ENCODE peak calls at places on chromosomes 7 and 10, in nine cellular contexts. One of them, this sample, is unnamed.
A peak's percentile ranks its signal among the peaks of the same experiment; 100 is the strongest.

GRCh38 chr7:71511361-71511807 is 379.4 kb downstream of the GALNT17 start:
- DNase-seq in B cell: no peak
- DNase-seq in HFF-Myc: no peak
- DNase-seq in BJ: no peak
- DNase-seq in neural crest cell: peak; percentile 5
- DNase-seq in bronchial epithelial cell: no peak
- DNase-seq in ovary: no peak
- DNase-seq in neural progenitor cell: peak; percentile 37
- DNase-seq in endothelial cell of umbilical vein: no peak
- DNase-seq in this sample: no peak

GRCh38 chr7:155188821-155189599 is 108.7 kb upstream of the INSIG1 start:
- DNase-seq in HFF-Myc: no peak
- DNase-seq in B cell: no peak
- DNase-seq in ovary: no peak
- DNase-seq in neural crest cell: no peak
- DNase-seq in endothelial cell of umbilical vein: no peak
- DNase-seq in BJ: no peak
- DNase-seq in bronchial epithelial cell: peak; percentile 37
- DNase-seq in neural progenitor cell: no peak
- DNase-seq in this sample: no peak

GRCh38 chr10:108323274-108323798 is 1158.8 kb upstream of the SORCS1 start:
- DNase-seq in neural crest cell: no peak
- DNase-seq in endothelial cell of umbilical vein: no peak
- DNase-seq in B cell: no peak
- DNase-seq in neural progenitor cell: peak; percentile 51
- DNase-seq in ovary: no peak
- DNase-seq in bronchial epithelial cell: peak; percentile 17
- DNase-seq in BJ: no peak
- DNase-seq in HFF-Myc: no peak
- DNase-seq in this sample: no peak

GRCh38 chr10:80187465-80188409 is 17.6 kb downstream of the ANXA11 start:
- DNase-seq in B cell: peak; percentile 92
- DNase-seq in bronchial epithelial cell: no peak
- DNase-seq in HFF-Myc: no peak
- DNase-seq in neural crest cell: no peak
- DNase-seq in neural progenitor cell: no peak
- DNase-seq in ovary: peak; percentile 30
- DNase-seq in BJ: no peak
- DNase-seq in endothelial cell of umbilical vein: no peak
- DNase-seq in this sample: no peak

GRCh38 chr10:18582803-18583202 is 68.6 kb downstream of the NSUN6 start:
- DNase-seq in neural crest cell: no peak
- DNase-seq in bronchial epithelial cell: no peak
- DNase-seq in HFF-Myc: no peak
- DNase-seq in B cell: no peak
- DNase-seq in BJ: no peak
- DNase-seq in endothelial cell of umbilical vein: no peak
- DNase-seq in neural progenitor cell: no peak
- DNase-seq in ovary: no peak
- DNase-seq in this sample: no peak

GRCh38 chr10:52818019-52818418 is 45.4 kb upstream of the MBL2 start:
- DNase-seq in ovary: no peak
- DNase-seq in endothelial cell of umbilical vein: peak; percentile 58
- DNase-seq in HFF-Myc: peak; percentile 31
- DNase-seq in bronchial epithelial cell: peak; percentile 90
- DNase-seq in neural crest cell: no peak
- DNase-seq in B cell: no peak
- DNase-seq in neural progenitor cell: peak; percentile 62
- DNase-seq in BJ: no peak
- DNase-seq in this sample: no peak

GRCh38 chr10:129465796-129466702 is 992 bp upstream of the MGMT start:
- DNase-seq in neural crest cell: no peak
- DNase-seq in ovary: no peak
- DNase-seq in BJ: no peak
- DNase-seq in B cell: no peak
- DNase-seq in neural progenitor cell: no peak
- DNase-seq in HFF-Myc: no peak
- DNase-seq in bronchial epithelial cell: no peak
- DNase-seq in endothelial cell of umbilical vein: no peak
- DNase-seq in this sample: no peak

GRCh38 chr10:89217057-89217990 is 10.2 kb upstream of the CH25H start:
- DNase-seq in endothelial cell of umbilical vein: peak; percentile 80
- DNase-seq in B cell: peak; percentile 65
- DNase-seq in ovary: peak; percentile 62
- DNase-seq in bronchial epithelial cell: peak; percentile 55
- DNase-seq in neural progenitor cell: peak; percentile 65
- DNase-seq in BJ: no peak
- DNase-seq in neural crest cell: peak; percentile 61
- DNase-seq in HFF-Myc: no peak
- DNase-seq in this sample: no peak

GRCh38 chr10:110355922-110356627 is 51.4 kb upstream of the SMNDC1 start:
- DNase-seq in B cell: peak; percentile 45
- DNase-seq in neural progenitor cell: no peak
- DNase-seq in ovary: no peak
- DNase-seq in bronchial epithelial cell: no peak
- DNase-seq in BJ: no peak
- DNase-seq in endothelial cell of umbilical vein: no peak
- DNase-seq in HFF-Myc: no peak
- DNase-seq in neural crest cell: no peak
- DNase-seq in this sample: no peak

GRCh38 chr10:49734676-49735075 is 27.4 kb downstream of the OGDHL start:
- DNase-seq in BJ: no peak
- DNase-seq in endothelial cell of umbilical vein: no peak
- DNase-seq in bronchial epithelial cell: peak; percentile 2
- DNase-seq in neural crest cell: no peak
- DNase-seq in HFF-Myc: no peak
- DNase-seq in ovary: no peak
- DNase-seq in B cell: no peak
- DNase-seq in neural progenitor cell: no peak
- DNase-seq in this sample: no peak

GRCh38 chr10:3972460-3973366 is 187.7 kb upstream of the KLF6 start:
- DNase-seq in BJ: no peak
- DNase-seq in HFF-Myc: no peak
- DNase-seq in bronchial epithelial cell: no peak
- DNase-seq in ovary: no peak
- DNase-seq in B cell: no peak
- DNase-seq in endothelial cell of umbilical vein: peak; percentile 55
- DNase-seq in neural crest cell: no peak
- DNase-seq in neural progenitor cell: peak; percentile 9
- DNase-seq in this sample: no peak

GRCh38 chr10:114967071-114967470 is 29.1 kb downstream of the TRUB1 start:
- DNase-seq in BJ: no peak
- DNase-seq in ovary: no peak
- DNase-seq in HFF-Myc: no peak
- DNase-seq in neural crest cell: no peak
- DNase-seq in endothelial cell of umbilical vein: peak; percentile 86
- DNase-seq in bronchial epithelial cell: no peak
- DNase-seq in B cell: no peak
- DNase-seq in neural progenitor cell: no peak
- DNase-seq in this sample: no peak

GRCh38 chr7:115734643-115735042 is 295.9 kb downstream of the TFEC start:
- DNase-seq in BJ: no peak
- DNase-seq in bronchial epithelial cell: no peak
- DNase-seq in ovary: no peak
- DNase-seq in neural crest cell: no peak
- DNase-seq in HFF-Myc: no peak
- DNase-seq in B cell: no peak
- DNase-seq in neural progenitor cell: no peak
- DNase-seq in endothelial cell of umbilical vein: no peak
- DNase-seq in this sample: no peak

GRCh38 chr10:128927389-128927788 is 539.7 kb upstream of the MGMT start:
- DNase-seq in neural crest cell: no peak
- DNase-seq in BJ: no peak
- DNase-seq in ovary: no peak
- DNase-seq in HFF-Myc: no peak
- DNase-seq in neural progenitor cell: no peak
- DNase-seq in bronchial epithelial cell: no peak
- DNase-seq in endothelial cell of umbilical vein: no peak
- DNase-seq in B cell: no peak
- DNase-seq in this sample: no peak

GRCh38 chr10:87705339-87705738 is 45.7 kb downstream of the PAPSS2 start:
- DNase-seq in BJ: peak; percentile 71
- DNase-seq in ovary: no peak
- DNase-seq in bronchial epithelial cell: peak; percentile 29
- DNase-seq in B cell: no peak
- DNase-seq in HFF-Myc: no peak
- DNase-seq in neural progenitor cell: no peak
- DNase-seq in neural crest cell: no peak
- DNase-seq in endothelial cell of umbilical vein: peak; percentile 32
- DNase-seq in this sample: no peak

GRCh38 chr7:17560516-17560915 is 262.1 kb downstream of the AHR start:
- DNase-seq in ovary: no peak
- DNase-seq in endothelial cell of umbilical vein: no peak
- DNase-seq in BJ: no peak
- DNase-seq in HFF-Myc: no peak
- DNase-seq in neural crest cell: no peak
- DNase-seq in bronchial epithelial cell: peak; percentile 95
- DNase-seq in neural progenitor cell: no peak
- DNase-seq in B cell: no peak
- DNase-seq in this sample: no peak

GRCh38 chr7:7639847-7640220 is 718 bp upstream of the UMAD1 start:
- DNase-seq in neural crest cell: no peak
- DNase-seq in B cell: peak; percentile 74
- DNase-seq in ovary: no peak
- DNase-seq in neural progenitor cell: no peak
- DNase-seq in bronchial epithelial cell: peak; percentile 52
- DNase-seq in HFF-Myc: no peak
- DNase-seq in BJ: no peak
- DNase-seq in endothelial cell of umbilical vein: peak; percentile 46
- DNase-seq in this sample: no peak

GRCh38 chr10:74207681-74208080 is 56.7 kb downstream of the ADK start:
- DNase-seq in HFF-Myc: no peak
- DNase-seq in ovary: no peak
- DNase-seq in neural progenitor cell: no peak
- DNase-seq in bronchial epithelial cell: no peak
- DNase-seq in endothelial cell of umbilical vein: no peak
- DNase-seq in neural crest cell: no peak
- DNase-seq in B cell: no peak
- DNase-seq in BJ: no peak
- DNase-seq in this sample: no peak

GRCh38 chr10:74213019-74213418 is 62.0 kb downstream of the ADK start:
- DNase-seq in endothelial cell of umbilical vein: no peak
- DNase-seq in ovary: no peak
- DNase-seq in neural progenitor cell: no peak
- DNase-seq in bronchial epithelial cell: no peak
- DNase-seq in neural crest cell: no peak
- DNase-seq in HFF-Myc: no peak
- DNase-seq in B cell: no peak
- DNase-seq in BJ: no peak
- DNase-seq in this sample: no peak

GRCh38 chr10:74208997-74209396 is 58.0 kb downstream of the ADK start:
- DNase-seq in BJ: no peak
- DNase-seq in B cell: no peak
- DNase-seq in bronchial epithelial cell: no peak
- DNase-seq in ovary: no peak
- DNase-seq in neural crest cell: no peak
- DNase-seq in HFF-Myc: no peak
- DNase-seq in endothelial cell of umbilical vein: no peak
- DNase-seq in neural progenitor cell: no peak
- DNase-seq in this sample: no peak

GRCh38 chr10:74208081-74208480 is 57.1 kb downstream of the ADK start:
- DNase-seq in BJ: no peak
- DNase-seq in ovary: no peak
- DNase-seq in bronchial epithelial cell: no peak
- DNase-seq in HFF-Myc: no peak
- DNase-seq in endothelial cell of umbilical vein: no peak
- DNase-seq in neural progenitor cell: peak; percentile 50
- DNase-seq in neural crest cell: no peak
- DNase-seq in B cell: no peak
- DNase-seq in this sample: no peak

DNA sequence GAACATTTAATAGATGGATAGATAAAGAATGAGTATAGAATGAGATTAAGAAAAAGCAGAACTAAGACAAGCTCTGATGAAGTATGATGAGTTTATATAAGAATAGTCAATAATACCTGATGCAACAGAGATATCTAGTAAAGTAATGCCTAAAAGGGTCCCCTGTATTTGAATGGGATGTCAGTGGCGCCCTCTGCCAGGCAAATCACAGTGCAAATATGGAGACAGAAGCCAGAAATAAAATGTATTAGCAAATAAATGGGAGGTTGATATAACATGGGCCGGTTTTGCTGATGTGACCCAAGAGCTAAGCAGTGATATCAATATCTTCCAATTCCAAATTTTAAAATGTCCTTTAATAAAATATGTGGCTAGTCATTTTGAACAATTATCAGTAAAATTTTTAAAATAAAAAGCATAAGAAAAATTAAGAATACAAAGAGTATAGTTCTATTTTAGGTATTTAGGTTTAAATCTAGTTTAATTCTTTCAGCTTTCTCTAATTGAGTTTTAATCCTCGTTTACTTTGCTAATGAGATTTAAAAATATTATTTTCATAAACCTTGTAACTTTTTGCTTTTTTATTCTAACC is 62.6 kb downstream of the ADK start:
- DNase-seq in BJ: no peak
- DNase-seq in endothelial cell of umbilical vein: peak; percentile 67
- DNase-seq in neural progenitor cell: no peak
- DNase-seq in HFF-Myc: no peak
- DNase-seq in bronchial epithelial cell: peak; percentile 57
- DNase-seq in ovary: peak; percentile 48
- DNase-seq in B cell: peak; percentile 66
- DNase-seq in neural crest cell: no peak
- DNase-seq in this sample: no peak
- TF ChIP-seq CTCF in BJ: peak; percentile 63
- TF ChIP-seq CTCF in endothelial cell of umbilical vein: peak; percentile 50
- TF ChIP-seq CTCF in neural progenitor cell: peak; percentile 56
- TF ChIP-seq CTCF in HFF-Myc: peak; percentile 60
- TF ChIP-seq CTCF in bronchial epithelial cell: peak; percentile 42
- TF ChIP-seq CTCF in ovary: no peak
- TF ChIP-seq CTCF in B cell: peak; percentile 68
- TF ChIP-seq CTCF in neural crest cell: peak; percentile 63
- TF ChIP-seq CTCF in this sample: peak; percentile 66

GRCh38 chr7:122219253-122219865 is 75.3 kb upstream of the AASS start:
- DNase-seq in neural crest cell: peak; percentile 23
- DNase-seq in BJ: no peak
- DNase-seq in HFF-Myc: no peak
- DNase-seq in B cell: no peak
- DNase-seq in endothelial cell of umbilical vein: peak; percentile 56
- DNase-seq in neural progenitor cell: peak; percentile 25
- DNase-seq in ovary: no peak
- DNase-seq in bronchial epithelial cell: peak; percentile 42
- DNase-seq in this sample: no peak
- TF ChIP-seq CTCF in neural crest cell: peak; percentile 92
- TF ChIP-seq CTCF in BJ: peak; percentile 61
- TF ChIP-seq CTCF in HFF-Myc: peak; percentile 34
- TF ChIP-seq CTCF in B cell: peak; percentile 42
- TF ChIP-seq CTCF in endothelial cell of umbilical vein: peak; percentile 33
- TF ChIP-seq CTCF in neural progenitor cell: peak; percentile 92
- TF ChIP-seq CTCF in ovary: peak; percentile 27
- TF ChIP-seq CTCF in bronchial epithelial cell: peak; percentile 27
- TF ChIP-seq CTCF in this sample: peak; percentile 94

GRCh38 chr7:134031835-134032617 is 95.1 kb upstream of the LRGUK start:
- DNase-seq in B cell: no peak
- DNase-seq in ovary: no peak
- DNase-seq in BJ: no peak
- DNase-seq in HFF-Myc: no peak
- DNase-seq in neural crest cell: no peak
- DNase-seq in endothelial cell of umbilical vein: no peak
- DNase-seq in bronchial epithelial cell: peak; percentile 20
- DNase-seq in neural progenitor cell: no peak
- DNase-seq in this sample: no peak
- TF ChIP-seq CTCF in B cell: no peak
- TF ChIP-seq CTCF in ovary: no peak
- TF ChIP-seq CTCF in BJ: no peak
- TF ChIP-seq CTCF in HFF-Myc: no peak
- TF ChIP-seq CTCF in neural crest cell: peak; percentile 38
- TF ChIP-seq CTCF in endothelial cell of umbilical vein: no peak
- TF ChIP-seq CTCF in bronchial epithelial cell: no peak
- TF ChIP-seq CTCF in neural progenitor cell: peak; percentile 19
- TF ChIP-seq CTCF in this sample: peak; percentile 36

GRCh38 chr10:95208702-95209391 is 14.8 kb downstream of the ACSM6 start:
- DNase-seq in neural progenitor cell: no peak
- DNase-seq in endothelial cell of umbilical vein: peak; percentile 34
- DNase-seq in BJ: no peak
- DNase-seq in bronchial epithelial cell: peak; percentile 33
- DNase-seq in neural crest cell: no peak
- DNase-seq in HFF-Myc: no peak
- DNase-seq in B cell: no peak
- DNase-seq in ovary: no peak
- DNase-seq in this sample: no peak
- TF ChIP-seq CTCF in neural progenitor cell: peak; percentile 48
- TF ChIP-seq CTCF in endothelial cell of umbilical vein: peak; percentile 5
- TF ChIP-seq CTCF in BJ: peak; percentile 39
- TF ChIP-seq CTCF in bronchial epithelial cell: peak; percentile 20
- TF ChIP-seq CTCF in neural crest cell: peak; percentile 59
- TF ChIP-seq CTCF in HFF-Myc: peak; percentile 22
- TF ChIP-seq CTCF in B cell: peak; percentile 62
- TF ChIP-seq CTCF in ovary: no peak
- TF ChIP-seq CTCF in this sample: peak; percentile 66